ENCODE peak calls at places on chromosome 3, in four cellular contexts. M, B, Z and Q are unnamed samples.

GRCh38 chr3:177764377-177764912 is 567.2 kb upstream of the TBL1XR1 start:
- DNase-seq in M (no peak), B (peak), Z (peak), Q (no peak)

GRCh38 chr3:110248666-110249065 is 823.0 kb upstream of the NECTIN3 start:
- DNase-seq in M (no peak), B (peak), Z (peak), Q (no peak)

GRCh38 chr3:46010519-46011113 is 15.0 kb upstream of the FYCO1 start:
- DNase-seq in M (no peak), B (no peak), Z (no peak), Q (no peak)

GRCh38 chr3:73572371-73572770 is 52.4 kb downstream of the PDZRN3 start:
- DNase-seq in M (no peak), B (no peak), Z (no peak), Q (no peak)

GRCh38 chr3:33035596-33035995 is 61.4 kb downstream of the GLB1 start:
- DNase-seq in M (no peak), B (peak), Z (peak), Q (no peak)

GRCh38 chr3:58526124-58526957 is 10.6 kb downstream of the ACOX2 start:
- DNase-seq in M (peak), B (peak), Z (peak), Q (no peak)

GRCh38 chr3:119557874-119558264 is 1.5 kb downstream of the CD80 start:
- DNase-seq in M (no peak), B (no peak), Z (no peak), Q (no peak)

GRCh38 chr3:141335531-141336042 is 32.7 kb upstream of the ZBTB38 start:
- DNase-seq in M (peak), B (peak), Z (no peak), Q (no peak)

GRCh38 chr3:32371466-32372212 is 20.0 kb upstream of the CMTM7 start:
- DNase-seq in M (no peak), B (no peak), Z (no peak), Q (no peak)

GRCh38 chr3:188531210-188531609 is 377.3 kb downstream of the LPP start:
- DNase-seq in M (no peak), B (peak), Z (peak), Q (no peak)

GRCh38 chr3:5799421-5799820 is 611.9 kb downstream of the EDEM1 start:
- DNase-seq in M (no peak), B (no peak), Z (no peak), Q (no peak)
- TF ChIP-seq CTCF in M (peak), B (no peak), Z (no peak), Q (no peak)

GRCh38 chr3:52784021-52784621 is 6.7 kb downstream of the ITIH1 start:
- DNase-seq in M (peak), B (no peak), Z (no peak), Q (no peak)

GRCh38 chr3:52782412-52783210 is 5.2 kb downstream of the ITIH1 start:
- DNase-seq in M (peak), B (no peak), Z (no peak), Q (peak)

GRCh38 chr3:52784931-52785590 is 7.7 kb downstream of the ITIH1 start:
- DNase-seq in M (peak), B (no peak), Z (no peak), Q (no peak)

GRCh38 chr3:52781741-52782140 is 4.3 kb downstream of the ITIH1 start:
- DNase-seq in M (peak), B (no peak), Z (no peak), Q (peak)

DNA sequence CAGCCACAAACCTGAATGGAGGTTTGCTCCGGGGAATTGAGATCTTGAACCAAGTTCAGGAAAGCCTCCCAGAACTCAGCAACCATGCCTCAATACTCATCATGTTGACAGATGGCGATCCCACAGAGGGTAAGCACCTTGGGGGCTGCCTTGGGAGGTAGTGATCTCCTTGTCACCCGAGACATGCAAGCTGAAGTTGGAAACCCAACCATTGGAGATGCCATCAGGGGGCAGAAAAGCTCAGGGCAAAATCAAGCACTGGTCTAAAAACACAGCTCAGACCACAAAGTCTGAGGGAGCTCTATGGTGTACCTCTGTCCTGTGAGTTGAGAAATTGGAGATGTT is 5.8 kb downstream of the ITIH1 start:
- DNase-seq in M (no peak), B (no peak), Z (no peak), Q (no peak)
- TF ChIP-seq CTCF in M (no peak), B (no peak), Z (no peak), Q (no peak)

GRCh38 chr3:53198256-53198977 is 37.4 kb downstream of the PRKCD start:
- DNase-seq in M (peak), B (no peak), Z (no peak), Q (no peak)
- TF ChIP-seq CTCF in M (peak), B (peak), Z (peak), Q (no peak)

GRCh38 chr3:123024056-123024455 is 3.5 kb downstream of the SEMA5B start:
- DNase-seq in M (no peak), B (no peak), Z (no peak), Q (no peak)
- TF ChIP-seq CTCF in M (no peak), B (no peak), Z (no peak), Q (no peak)

GRCh38 chr3:103991461-103992115 is 1375.1 kb upstream of the ALCAM start:
- DNase-seq in M (peak), B (peak), Z (peak), Q (no peak)

GRCh38 chr3:103992469-103992868 is 1374.2 kb upstream of the ALCAM start:
- DNase-seq in M (peak), B (no peak), Z (no peak), Q (no peak)
- TF ChIP-seq CTCF in M (peak), B (no peak), Z (no peak), Q (no peak)

DNA sequence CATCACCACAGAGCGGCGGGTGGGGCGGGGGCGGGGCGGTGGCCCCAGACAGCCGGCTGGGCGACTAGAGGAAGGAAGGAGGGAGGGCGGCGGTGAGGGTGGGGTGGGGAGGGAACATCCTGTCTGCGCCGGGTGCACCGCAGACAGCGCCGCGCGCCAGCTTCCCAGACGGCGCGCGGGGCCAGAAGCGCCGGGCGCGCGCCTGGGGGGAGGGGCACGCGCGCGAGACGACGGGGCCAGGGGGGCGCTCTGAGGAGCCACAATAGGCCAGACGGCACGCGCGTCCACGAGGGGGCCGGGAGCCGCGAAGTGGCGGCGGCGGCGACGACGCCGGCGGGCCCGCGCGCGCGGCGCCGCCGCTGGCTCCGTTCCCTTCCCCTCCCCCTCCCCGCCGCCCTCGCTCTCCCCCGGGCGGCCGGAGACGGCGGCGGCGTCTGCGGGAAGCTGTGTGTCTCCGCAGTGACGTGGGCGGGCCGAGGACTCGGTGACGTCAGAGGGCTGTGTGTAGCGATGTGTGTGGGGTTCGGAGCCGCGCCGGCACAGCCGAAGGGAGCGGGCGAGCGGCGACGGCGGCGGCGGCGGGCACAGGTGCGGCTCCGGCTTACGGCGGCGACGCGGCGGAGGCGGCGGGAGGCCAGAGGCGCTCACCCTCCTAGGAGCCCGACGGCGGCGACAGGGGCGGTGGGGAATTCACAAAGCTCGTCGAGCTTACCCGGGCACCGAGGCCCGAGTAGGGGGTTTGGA is at the start of gene SKIL:
- DNase-seq in M (peak), B (peak), Z (peak), Q (peak)
- TF ChIP-seq CTCF in M (peak), B (no peak), Z (no peak), Q (no peak)

DNA sequence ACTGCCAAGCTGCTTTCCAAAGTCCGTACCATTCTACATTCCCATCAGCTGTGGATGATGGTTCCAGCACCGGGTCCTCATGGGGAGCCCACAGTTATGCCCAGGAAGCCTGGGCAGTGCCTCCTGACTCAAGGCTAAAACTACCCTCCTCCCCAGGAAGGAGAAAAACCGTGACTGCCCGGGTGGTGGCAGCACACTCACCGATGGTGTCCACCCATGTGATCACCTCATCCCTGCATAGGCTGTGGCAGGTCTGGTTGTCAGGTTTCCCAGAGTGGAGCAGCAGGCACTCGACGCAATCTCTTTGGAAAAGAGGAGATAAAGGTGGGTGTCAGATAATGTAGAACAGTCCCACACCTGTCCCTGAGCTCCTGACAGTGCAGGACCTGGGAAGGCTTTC is 38.6 kb downstream of the UMPS start:
- DNase-seq in M (peak), B (no peak), Z (peak), Q (no peak)
- TF ChIP-seq CTCF in M (peak), B (peak), Z (peak), Q (no peak)